ENCODE peak calls at places on chromosome 18, in seven cellular contexts. One of them, this sample, is unnamed.

GRCh38 chr18:49920731-49921130 is 107.4 kb upstream of the ACAA2 start:
- DNase-seq in SHP77: no peak
- DNase-seq in neural progenitor cell: peak; percentile 60
- DNase-seq in T-helper 17 cell: no peak
- DNase-seq in HTR-8/SVneo: no peak
- DNase-seq in activated CD4-positive, alpha-beta T cell treated with anti-CD3 and anti-CD28 coated beads, Interleukin-2, amount 50 U/mL, for 48 hours: no peak
- DNase-seq in NCI-H1694: no peak
- DNase-seq in this sample: no peak

GRCh38 chr18:78994977-78995582 is 15.5 kb downstream of the SALL3 start:
- DNase-seq in SHP77: no peak
- DNase-seq in NCI-H1694: no peak
- DNase-seq in neural progenitor cell: no peak
- DNase-seq in T-helper 17 cell: no peak
- DNase-seq in activated CD4-positive, alpha-beta T cell treated with anti-CD3 and anti-CD28 coated beads, Interleukin-2, amount 50 U/mL, for 48 hours: no peak
- DNase-seq in HTR-8/SVneo: no peak
- DNase-seq in this sample: peak; percentile 32

GRCh38 chr18:48166971-48167370 is 236.5 kb upstream of the SMAD2 start:
- DNase-seq in neural progenitor cell: no peak
- DNase-seq in activated CD4-positive, alpha-beta T cell treated with anti-CD3 and anti-CD28 coated beads, Interleukin-2, amount 50 U/mL, for 48 hours: no peak
- DNase-seq in NCI-H1694: no peak
- DNase-seq in SHP77: no peak
- DNase-seq in HTR-8/SVneo: no peak
- DNase-seq in T-helper 17 cell: no peak
- DNase-seq in this sample: peak; percentile 60

GRCh38 chr18:79962835-79963657 is 1.4 kb upstream of the HSBP1L1 start:
- DNase-seq in SHP77: no peak
- DNase-seq in T-helper 17 cell: peak; percentile 45
- DNase-seq in activated CD4-positive, alpha-beta T cell treated with anti-CD3 and anti-CD28 coated beads, Interleukin-2, amount 50 U/mL, for 48 hours: peak; percentile 73
- DNase-seq in NCI-H1694: no peak
- DNase-seq in HTR-8/SVneo: no peak
- DNase-seq in neural progenitor cell: peak; percentile 25
- DNase-seq in this sample: peak; percentile 39

GRCh38 chr18:32902566-32903330 is 129.9 kb upstream of the KLHL14 start:
- DNase-seq in neural progenitor cell: no peak
- DNase-seq in T-helper 17 cell: no peak
- DNase-seq in NCI-H1694: no peak
- DNase-seq in HTR-8/SVneo: no peak
- DNase-seq in activated CD4-positive, alpha-beta T cell treated with anti-CD3 and anti-CD28 coated beads, Interleukin-2, amount 50 U/mL, for 48 hours: no peak
- DNase-seq in SHP77: no peak
- DNase-seq in this sample: no peak

GRCh38 chr18:76958692-76959341 is 136.5 kb downstream of the ZNF236 start:
- DNase-seq in neural progenitor cell: no peak
- DNase-seq in activated CD4-positive, alpha-beta T cell treated with anti-CD3 and anti-CD28 coated beads, Interleukin-2, amount 50 U/mL, for 48 hours: no peak
- DNase-seq in HTR-8/SVneo: no peak
- DNase-seq in SHP77: peak; percentile 68
- DNase-seq in T-helper 17 cell: no peak
- DNase-seq in NCI-H1694: no peak
- DNase-seq in this sample: no peak

GRCh38 chr18:35775887-35776286 is 194.3 kb downstream of the GALNT1 start:
- DNase-seq in neural progenitor cell: peak; percentile 63
- DNase-seq in HTR-8/SVneo: no peak
- DNase-seq in T-helper 17 cell: no peak
- DNase-seq in NCI-H1694: no peak
- DNase-seq in SHP77: no peak
- DNase-seq in activated CD4-positive, alpha-beta T cell treated with anti-CD3 and anti-CD28 coated beads, Interleukin-2, amount 50 U/mL, for 48 hours: no peak
- DNase-seq in this sample: no peak

GRCh38 chr18:74540689-74541421 is 6.6 kb downstream of the CNDP1 start:
- DNase-seq in neural progenitor cell: no peak
- DNase-seq in activated CD4-positive, alpha-beta T cell treated with anti-CD3 and anti-CD28 coated beads, Interleukin-2, amount 50 U/mL, for 48 hours: no peak
- DNase-seq in HTR-8/SVneo: no peak
- DNase-seq in SHP77: peak; percentile 5
- DNase-seq in NCI-H1694: no peak
- DNase-seq in T-helper 17 cell: no peak
- DNase-seq in this sample: no peak

GRCh38 chr18:12703714-12704113 is 872 bp downstream of the PSMG2 start:
- DNase-seq in T-helper 17 cell: no peak
- DNase-seq in HTR-8/SVneo: no peak
- DNase-seq in activated CD4-positive, alpha-beta T cell treated with anti-CD3 and anti-CD28 coated beads, Interleukin-2, amount 50 U/mL, for 48 hours: peak; percentile 28
- DNase-seq in NCI-H1694: no peak
- DNase-seq in neural progenitor cell: peak; percentile 12
- DNase-seq in SHP77: no peak
- DNase-seq in this sample: no peak

GRCh38 chr18:40249390-40250080 is 1705.5 kb upstream of the PIK3C3 start:
- DNase-seq in SHP77: peak; percentile 10
- DNase-seq in activated CD4-positive, alpha-beta T cell treated with anti-CD3 and anti-CD28 coated beads, Interleukin-2, amount 50 U/mL, for 48 hours: no peak
- DNase-seq in neural progenitor cell: no peak
- DNase-seq in NCI-H1694: no peak
- DNase-seq in HTR-8/SVneo: no peak
- DNase-seq in T-helper 17 cell: no peak
- DNase-seq in this sample: no peak

GRCh38 chr18:60905699-60906098 is 427.5 kb upstream of the CDH20 start:
- DNase-seq in HTR-8/SVneo: no peak
- DNase-seq in SHP77: no peak
- DNase-seq in activated CD4-positive, alpha-beta T cell treated with anti-CD3 and anti-CD28 coated beads, Interleukin-2, amount 50 U/mL, for 48 hours: no peak
- DNase-seq in T-helper 17 cell: no peak
- DNase-seq in NCI-H1694: no peak
- DNase-seq in neural progenitor cell: no peak
- DNase-seq in this sample: no peak

GRCh38 chr18:955379-956066 is 50.9 kb downstream of the ADCYAP1 start:
- DNase-seq in T-helper 17 cell: no peak
- DNase-seq in neural progenitor cell: no peak
- DNase-seq in activated CD4-positive, alpha-beta T cell treated with anti-CD3 and anti-CD28 coated beads, Interleukin-2, amount 50 U/mL, for 48 hours: no peak
- DNase-seq in HTR-8/SVneo: no peak
- DNase-seq in NCI-H1694: no peak
- DNase-seq in SHP77: no peak
- DNase-seq in this sample: no peak

GRCh38 chr18:76688724-76689472 is 133.5 kb upstream of the ZNF236 start:
- DNase-seq in HTR-8/SVneo: no peak
- DNase-seq in SHP77: no peak
- DNase-seq in activated CD4-positive, alpha-beta T cell treated with anti-CD3 and anti-CD28 coated beads, Interleukin-2, amount 50 U/mL, for 48 hours: no peak
- DNase-seq in T-helper 17 cell: no peak
- DNase-seq in NCI-H1694: no peak
- DNase-seq in neural progenitor cell: no peak
- DNase-seq in this sample: no peak

GRCh38 chr18:63263444-63263843 is 56.1 kb downstream of the BCL2 start:
- DNase-seq in neural progenitor cell: no peak
- DNase-seq in NCI-H1694: no peak
- DNase-seq in HTR-8/SVneo: no peak
- DNase-seq in SHP77: no peak
- DNase-seq in activated CD4-positive, alpha-beta T cell treated with anti-CD3 and anti-CD28 coated beads, Interleukin-2, amount 50 U/mL, for 48 hours: no peak
- DNase-seq in T-helper 17 cell: no peak
- DNase-seq in this sample: no peak

GRCh38 chr18:9627642-9628041 is 13.3 kb upstream of the PPP4R1 start:
- DNase-seq in T-helper 17 cell: no peak
- DNase-seq in activated CD4-positive, alpha-beta T cell treated with anti-CD3 and anti-CD28 coated beads, Interleukin-2, amount 50 U/mL, for 48 hours: no peak
- DNase-seq in NCI-H1694: no peak
- DNase-seq in HTR-8/SVneo: no peak
- DNase-seq in SHP77: no peak
- DNase-seq in neural progenitor cell: no peak
- DNase-seq in this sample: no peak

GRCh38 chr18:22475426-22476100 is 57.8 kb upstream of the CTAGE1 start:
- DNase-seq in SHP77: no peak
- DNase-seq in T-helper 17 cell: no peak
- DNase-seq in HTR-8/SVneo: no peak
- DNase-seq in neural progenitor cell: no peak
- DNase-seq in activated CD4-positive, alpha-beta T cell treated with anti-CD3 and anti-CD28 coated beads, Interleukin-2, amount 50 U/mL, for 48 hours: no peak
- DNase-seq in NCI-H1694: no peak
- DNase-seq in this sample: no peak

GRCh38 chr18:730692-731091 is 18.3 kb upstream of the ENOSF1 start:
- DNase-seq in neural progenitor cell: no peak
- DNase-seq in activated CD4-positive, alpha-beta T cell treated with anti-CD3 and anti-CD28 coated beads, Interleukin-2, amount 50 U/mL, for 48 hours: no peak
- DNase-seq in SHP77: no peak
- DNase-seq in T-helper 17 cell: no peak
- DNase-seq in HTR-8/SVneo: no peak
- DNase-seq in NCI-H1694: no peak
- DNase-seq in this sample: no peak

GRCh38 chr18:12839057-12839525 is 44.9 kb downstream of the PTPN2 start:
- DNase-seq in activated CD4-positive, alpha-beta T cell treated with anti-CD3 and anti-CD28 coated beads, Interleukin-2, amount 50 U/mL, for 48 hours: no peak
- DNase-seq in NCI-H1694: no peak
- DNase-seq in SHP77: no peak
- DNase-seq in HTR-8/SVneo: no peak
- DNase-seq in T-helper 17 cell: no peak
- DNase-seq in neural progenitor cell: no peak
- DNase-seq in this sample: no peak

GRCh38 chr18:48781041-48781989 is 169.4 kb downstream of the SMAD7 start:
- DNase-seq in activated CD4-positive, alpha-beta T cell treated with anti-CD3 and anti-CD28 coated beads, Interleukin-2, amount 50 U/mL, for 48 hours: no peak
- DNase-seq in neural progenitor cell: peak; percentile 63
- DNase-seq in NCI-H1694: no peak
- DNase-seq in HTR-8/SVneo: no peak
- DNase-seq in SHP77: no peak
- DNase-seq in T-helper 17 cell: no peak
- DNase-seq in this sample: peak; percentile 94

GRCh38 chr18:36772339-36772738 is 56.5 kb downstream of the TPGS2 start:
- DNase-seq in HTR-8/SVneo: no peak
- DNase-seq in neural progenitor cell: no peak
- DNase-seq in NCI-H1694: no peak
- DNase-seq in SHP77: no peak
- DNase-seq in activated CD4-positive, alpha-beta T cell treated with anti-CD3 and anti-CD28 coated beads, Interleukin-2, amount 50 U/mL, for 48 hours: no peak
- DNase-seq in T-helper 17 cell: no peak
- DNase-seq in this sample: no peak

GRCh38 chr18:35050004-35050623 is 8.9 kb downstream of the MAPRE2 start:
- DNase-seq in HTR-8/SVneo: no peak
- DNase-seq in NCI-H1694: no peak
- DNase-seq in neural progenitor cell: no peak
- DNase-seq in SHP77: no peak
- DNase-seq in activated CD4-positive, alpha-beta T cell treated with anti-CD3 and anti-CD28 coated beads, Interleukin-2, amount 50 U/mL, for 48 hours: no peak
- DNase-seq in T-helper 17 cell: no peak
- DNase-seq in this sample: no peak

GRCh38 chr18:34783485-34783884 is 73.4 kb downstream of the DTNA start:
- DNase-seq in SHP77: no peak
- DNase-seq in T-helper 17 cell: no peak
- DNase-seq in neural progenitor cell: no peak
- DNase-seq in activated CD4-positive, alpha-beta T cell treated with anti-CD3 and anti-CD28 coated beads, Interleukin-2, amount 50 U/mL, for 48 hours: no peak
- DNase-seq in NCI-H1694: no peak
- DNase-seq in HTR-8/SVneo: no peak
- DNase-seq in this sample: no peak

GRCh38 chr18:58993260-58993659 is 128.6 kb downstream of the ZNF532 start:
- DNase-seq in SHP77: no peak
- DNase-seq in activated CD4-positive, alpha-beta T cell treated with anti-CD3 and anti-CD28 coated beads, Interleukin-2, amount 50 U/mL, for 48 hours: no peak
- DNase-seq in neural progenitor cell: no peak
- DNase-seq in HTR-8/SVneo: peak; percentile 52
- DNase-seq in NCI-H1694: no peak
- DNase-seq in T-helper 17 cell: no peak
- DNase-seq in this sample: no peak

GRCh38 chr18:49747876-49748275 is 65.5 kb downstream of the ACAA2 start:
- DNase-seq in HTR-8/SVneo: no peak
- DNase-seq in SHP77: no peak
- DNase-seq in activated CD4-positive, alpha-beta T cell treated with anti-CD3 and anti-CD28 coated beads, Interleukin-2, amount 50 U/mL, for 48 hours: no peak
- DNase-seq in T-helper 17 cell: no peak
- DNase-seq in NCI-H1694: no peak
- DNase-seq in neural progenitor cell: no peak
- DNase-seq in this sample: no peak